ENCODE peak calls at places on chromosomes 12 and 14, in nine cellular contexts. Q, U, W, G, Z, X, R, H and A are unnamed samples.
A peak's percentile ranks its signal among the peaks of the same experiment; 100 is the strongest.

GRCh38 chr14:23009483-23009938 is 432 bp downstream of the C14orf93 start:
- DNase-seq in Q (no peak), U (no peak), W (no peak), G (no peak), Z (no peak), X (no peak), R (no peak), H (no peak), A (no peak)

GRCh38 chr12:26845057-26845666 is 12.2 kb upstream of the ITPR2 start:
- DNase-seq in Q (no peak), U (peak; percentile 67), W (peak; percentile 59), G (no peak), Z (no peak), X (peak; percentile 83), R (no peak), H (peak; percentile 56), A (no peak)

GRCh38 chr14:78164226-78164853 is 5.8 kb upstream of the NRXN3 start:
- DNase-seq in Q (no peak), U (peak; percentile 65), W (peak; percentile 75), G (peak; percentile 45), Z (no peak), X (no peak), R (no peak), H (no peak), A (peak; percentile 26)

GRCh38 chr12:70449074-70449757 is 83.1 kb downstream of the KCNMB4 start:
- DNase-seq in Q (peak; percentile 36), U (no peak), W (no peak), G (no peak), Z (no peak), X (no peak), R (no peak), H (no peak), A (peak; percentile 44)

GRCh38 chr14:24329736-24330135 is 5.1 kb downstream of the ADCY4 start:
- DNase-seq in Q (no peak), U (peak; percentile 46), W (no peak), G (no peak), Z (no peak), X (no peak), R (no peak), H (peak; percentile 54), A (no peak)

GRCh38 chr14:70013269-70013873 is 134.2 kb downstream of the SMOC1 start:
- DNase-seq in Q (no peak), U (peak; percentile 57), W (peak; percentile 68), G (peak; percentile 61), Z (no peak), X (no peak), R (no peak), H (no peak), A (no peak)

GRCh38 chr14:32087173-32087861 is 10.2 kb downstream of the ARHGAP5 start:
- DNase-seq in Q (peak; percentile 80), U (no peak), W (peak; percentile 58), G (peak; percentile 8), Z (no peak), X (no peak), R (no peak), H (no peak), A (peak; percentile 16)

GRCh38 chr14:61512026-61512425 is 183.3 kb upstream of the HIF1A start:
- DNase-seq in Q (no peak), U (no peak), W (no peak), G (no peak), Z (no peak), X (no peak), R (no peak), H (no peak), A (no peak)

GRCh38 chr12:127125607-127126259 is 1141.2 kb upstream of the TMEM132C start:
- DNase-seq in Q (peak; percentile 81), U (no peak), W (no peak), G (peak; percentile 81), Z (no peak), X (no peak), R (no peak), H (no peak), A (peak; percentile 97)
- TF ChIP-seq CTCF in Q (no peak), U (no peak), W (no peak), G (no peak), Z (no peak), X (no peak), R (no peak), H (no peak), A (no peak)

GRCh38 chr12:48781750-48782456 is 7.0 kb downstream of the ADCY6 start:
- DNase-seq in Q (no peak), U (no peak), W (no peak), G (no peak), Z (no peak), X (no peak), R (no peak), H (no peak), A (no peak)
- H3K27ac ChIP-seq in Q (no peak overlapping the region), U (no peak overlapping the region), W (no peak overlapping the region), G (no peak overlapping the region), Z (peak overlapping the region; percentile 17), X (no peak overlapping the region), R (peak overlapping the region; percentile 75), H (no peak overlapping the region), A (peak overlapping the region; percentile 3)

DNA sequence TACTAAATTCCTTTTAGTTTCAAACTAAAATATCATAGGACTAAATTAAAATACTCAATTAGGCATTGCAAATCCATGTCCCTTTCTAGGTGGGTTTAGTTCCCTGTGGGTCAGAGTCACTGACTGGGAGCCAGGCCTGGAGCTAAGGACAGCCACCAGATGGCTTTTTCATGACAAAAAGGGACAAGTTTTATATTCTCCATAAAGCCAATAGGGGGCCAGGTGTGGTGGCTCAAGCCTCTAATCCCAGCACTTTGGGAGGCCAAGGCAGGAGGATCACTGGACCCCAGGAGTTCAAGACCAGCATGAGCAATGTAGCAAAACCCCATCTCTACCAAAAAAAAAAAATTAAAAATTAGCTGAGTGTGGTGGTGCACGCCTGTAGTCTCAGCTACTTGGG is 35.4 kb upstream of the EIF5 start:
- DNase-seq in Q (no peak), U (no peak), W (no peak), G (no peak), Z (no peak), X (no peak), R (no peak), H (no peak), A (no peak)
- TF ChIP-seq CTCF in Q (no peak), U (no peak), W (peak; percentile 4), G (peak; percentile 27), Z (no peak), X (no peak), R (no peak), H (no peak), A (no peak)

DNA sequence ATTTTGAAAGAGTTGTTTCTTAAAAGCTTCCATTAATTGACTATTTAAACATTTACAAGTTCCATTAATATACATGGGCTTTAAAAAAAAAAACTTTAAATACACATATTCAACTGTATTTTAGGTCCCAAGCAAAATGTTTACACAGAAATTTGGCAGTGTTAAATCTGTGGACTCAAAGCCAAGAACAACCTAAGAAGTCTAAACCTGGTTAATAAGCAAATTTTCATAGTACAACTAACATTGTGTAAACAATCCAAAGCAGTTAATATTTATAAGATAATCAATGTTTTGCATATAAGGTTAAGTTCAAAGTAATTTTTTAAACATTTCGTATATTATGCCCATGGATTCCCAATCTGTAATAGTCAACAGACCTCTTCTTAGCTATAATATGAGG is 77.0 kb downstream of the EPS8 start:
- DNase-seq in Q (no peak), U (no peak), W (no peak), G (no peak), Z (no peak), X (no peak), R (no peak), H (no peak), A (no peak)
- H3K27ac ChIP-seq in Q (no peak overlapping the region), U (no peak overlapping the region), W (no peak overlapping the region), G (no peak overlapping the region), Z (no peak overlapping the region), X (peak overlapping the region; percentile 1), R (peak overlapping the region; percentile 43), H (no peak overlapping the region), A (no peak overlapping the region)